ENCODE peak calls at places on chromosome 15, in nine cellular contexts. M, X, Y, B, W, T, S, P and U are unnamed samples.

GRCh38 chr15:63722144-63722543 is 111.6 kb downstream of the HERC1 start:
- DNase-seq in P (peak; percentile 13), W (no peak), M (no peak), S (no peak), T (no peak), Y (no peak), B (no peak), X (no peak), U (no peak)

GRCh38 chr15:67967871-67968423 is 86.2 kb upstream of the PIAS1 start:
- DNase-seq in T (peak; percentile 35), Y (peak; percentile 66), S (peak; percentile 84), B (no peak), W (no peak), P (peak; percentile 45), X (peak; percentile 76), M (peak; percentile 84), U (no peak)

GRCh38 chr15:77716632-77717343 is 84.1 kb upstream of the LINGO1 start:
- DNase-seq in X (no peak), B (no peak), W (no peak), S (no peak), T (no peak), P (no peak), Y (no peak), M (no peak), U (no peak)

GRCh38 chr15:39939487-39940452 is 5.9 kb downstream of the EIF2AK4 start:
- DNase-seq in P (no peak), M (no peak), S (no peak), B (no peak), Y (no peak), T (no peak), X (no peak), W (no peak), U (no peak)

GRCh38 chr15:62067448-62068044 is 769 bp downstream of the C2CD4A start:
- DNase-seq in W (no peak), S (no peak), T (no peak), B (no peak), Y (no peak), M (peak; percentile 23), X (no peak), P (no peak), U (peak; percentile 16)

GRCh38 chr15:80711886-80712285 is 16.8 kb downstream of the ABHD17C start:
- DNase-seq in P (no peak), S (no peak), M (no peak), X (no peak), T (no peak), Y (no peak), W (no peak), B (no peak), U (no peak)

GRCh38 chr15:101710806-101711205 is 13.5 kb downstream of the TARS3 start:
- DNase-seq in M (no peak), W (no peak), Y (no peak), X (no peak), B (peak; percentile 62), T (peak; percentile 61), S (no peak), P (peak; percentile 49), U (no peak)

GRCh38 chr15:89332446-89332845 is 2.2 kb downstream of the POLG start:
- DNase-seq in S (no peak), W (no peak), X (no peak), Y (peak; percentile 43), P (no peak), T (peak; percentile 14), M (no peak), B (no peak), U (no peak)

GRCh38 chr15:74631408-74631807 is 15.8 kb downstream of the CLK3 start:
- DNase-seq in Y (no peak), T (no peak), M (no peak), S (no peak), W (no peak), X (no peak), B (no peak), P (no peak), U (no peak)

GRCh38 chr15:53811530-53811929 is 52.1 kb upstream of the WDR72 start:
- DNase-seq in T (no peak), Y (no peak), W (no peak), B (no peak), M (no peak), S (no peak), P (peak; percentile 5), X (no peak), U (no peak)

GRCh38 chr15:63345391-63345752 is 36.3 kb downstream of the CA12 start:
- DNase-seq in Y (no peak), W (no peak), P (no peak), M (no peak), S (no peak), B (no peak), T (no peak), X (no peak), U (no peak)

GRCh38 chr15:60740787-60741354 is 261.9 kb upstream of the ICE2 start:
- DNase-seq in T (no peak), X (no peak), B (no peak), W (no peak), M (no peak), S (no peak), Y (no peak), P (no peak), U (peak; percentile 20)

GRCh38 chr15:78315686-78316085 is 16.3 kb upstream of the SKIC8 start:
- DNase-seq in M (no peak), B (no peak), Y (no peak), P (no peak), W (no peak), X (no peak), T (no peak), S (no peak), U (no peak)

GRCh38 chr15:88258021-88258641 is 1.6 kb upstream of the NTRK3 start:
- DNase-seq in W (no peak), S (no peak), M (no peak), T (no peak), Y (no peak), X (peak; percentile 59), P (no peak), B (no peak), U (no peak)

GRCh38 chr15:69080203-69080957 is 65.9 kb downstream of the NOX5 start:
- DNase-seq in S (no peak), P (no peak), W (no peak), T (no peak), X (no peak), M (no peak), B (no peak), Y (no peak), U (no peak)

GRCh38 chr15:69042531-69042930 is 28.0 kb downstream of the NOX5 start:
- DNase-seq in W (no peak), P (no peak), T (no peak), B (no peak), Y (no peak), M (no peak), S (peak; percentile 51), X (no peak), U (no peak)

GRCh38 chr15:96327155-96327741 is 3.3 kb upstream of the NR2F2 start:
- DNase-seq in T (peak; percentile 72), M (no peak), X (peak; percentile 27), W (no peak), Y (no peak), S (no peak), B (no peak), P (peak; percentile 88), U (no peak)

DNA sequence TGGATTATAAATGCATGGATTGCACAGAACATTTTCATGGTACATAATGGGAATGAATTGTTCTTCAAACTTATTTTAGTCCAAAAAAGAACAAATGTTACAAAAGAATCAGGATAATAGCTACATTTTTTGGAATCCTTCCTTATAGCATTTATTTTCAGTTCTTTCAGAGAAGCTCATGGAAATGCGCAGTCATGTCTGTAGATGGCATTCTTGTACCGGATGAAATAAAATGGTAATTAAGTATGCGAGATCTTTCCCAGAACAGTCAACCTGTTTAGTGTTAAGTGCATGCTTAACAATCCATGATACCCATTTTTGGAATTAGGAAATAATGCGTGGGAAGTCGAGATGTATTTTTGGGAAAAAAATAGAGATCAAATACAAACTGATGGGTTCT is 38.2 kb upstream of the GOLGA8B start:
- DNase-seq in M (no peak), X (no peak), P (peak; percentile 57), B (no peak), T (no peak), Y (no peak), W (no peak), S (no peak), U (no peak)
- TF ChIP-seq CTCF in M (peak; percentile 47), X (no peak), P (peak; percentile 74), B (no peak), T (peak; percentile 50), Y (no peak), W (no peak), S (peak; percentile 53), U (no peak)

DNA sequence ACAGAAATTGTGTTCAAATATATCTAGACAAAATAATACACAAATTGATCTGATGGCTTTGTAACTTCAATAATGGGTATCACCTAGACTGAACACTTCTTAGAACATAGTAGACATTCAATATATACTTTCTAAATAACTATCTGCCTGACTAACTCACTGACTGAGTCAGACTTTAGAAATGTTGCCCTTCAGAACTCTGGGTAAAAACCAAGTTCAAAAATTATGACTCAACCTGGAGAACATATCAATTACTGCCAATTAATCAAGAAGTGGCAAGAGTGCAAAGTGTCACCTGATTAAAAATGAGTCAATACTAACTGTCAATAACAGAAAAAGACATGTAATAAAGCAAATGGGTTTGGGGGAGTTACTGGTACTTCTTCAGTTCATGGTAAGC is 144.6 kb upstream of the TMCO5A start:
- DNase-seq in W (no peak), P (peak; percentile 68), M (no peak), S (no peak), X (no peak), T (peak; percentile 52), B (no peak), Y (no peak), U (no peak)
- TF ChIP-seq CTCF in W (no peak), P (no peak), M (no peak), S (no peak), X (no peak), T (no peak), B (no peak), Y (no peak), U (no peak)

DNA sequence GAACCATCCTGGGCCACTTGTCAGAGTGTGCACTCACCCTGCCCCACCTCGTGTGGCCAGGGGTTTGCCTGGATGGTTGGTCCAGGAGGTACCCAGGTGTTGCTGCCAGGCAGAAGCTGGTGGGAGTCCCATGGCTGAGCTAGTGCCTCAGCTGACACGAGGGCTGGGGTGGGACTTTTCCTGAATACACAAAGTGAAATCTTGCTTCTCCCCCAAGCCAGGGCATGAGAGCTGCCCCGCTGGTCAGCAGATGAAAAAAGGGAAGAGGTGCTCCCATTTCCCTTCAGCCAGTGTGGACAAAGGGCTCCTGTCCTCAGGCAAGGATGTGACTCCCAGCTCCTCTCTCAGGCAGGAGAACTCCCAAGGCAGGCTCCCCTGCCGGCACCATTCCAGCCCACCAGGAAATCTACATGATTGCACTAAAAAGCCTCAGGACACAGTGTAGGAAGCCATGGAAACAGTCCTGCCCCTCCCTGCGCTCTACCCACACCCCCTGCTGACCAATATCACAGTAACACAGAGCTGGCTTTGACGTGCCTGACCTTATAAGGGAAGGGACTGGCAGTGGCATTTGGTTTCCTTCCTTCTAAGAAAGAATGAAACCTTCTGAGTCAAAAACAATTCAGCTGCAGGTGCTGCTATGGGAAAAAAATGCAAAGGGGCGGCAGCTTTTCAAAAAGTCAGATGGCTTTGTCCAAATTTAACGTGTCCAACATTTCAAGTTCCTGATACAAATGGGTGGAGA is 33.9 kb downstream of the MYO5C start:
- DNase-seq in S (no peak), M (peak; percentile 66), Y (peak; percentile 84), T (peak; percentile 80), P (peak; percentile 68), B (no peak), W (peak; percentile 36), X (peak; percentile 71), U (peak; percentile 20)
- TF ChIP-seq CTCF in S (peak; percentile 46), M (peak; percentile 23), Y (no peak), T (peak; percentile 40), P (peak; percentile 47), B (no peak), W (no peak), X (peak; percentile 15), U (no peak)

GRCh38 chr15:98805434-98806274 is 157.3 kb downstream of the IGF1R start:
- DNase-seq in T (no peak), P (no peak), X (no peak), Y (no peak), W (no peak), M (no peak), S (no peak), B (no peak), U (no peak)
- TF ChIP-seq CTCF in T (peak; percentile 43), P (peak; percentile 45), X (no peak), Y (peak; percentile 41), W (no peak), M (no peak), S (peak; percentile 58), B (no peak), U (no peak)